ENCODE peak calls at places on chromosome 1, in four cellular contexts. One of them, this sample, is unnamed. For H3K9me3, the result is how much of the 10 kb centered on the place peaks cover.

GRCh38 chr1:171817511-171818265 is 23.6 kb upstream of the DNM3 start:
- DNase-seq in CD4-positive, CD25-positive, alpha-beta regulatory T cell: no peak
- DNase-seq in cardiac muscle cell: peak
- DNase-seq in A549: peak
- DNase-seq in this sample: no peak

GRCh38 chr1:116855220-116855619 is 54.5 kb upstream of the PTGFRN start:
- DNase-seq in CD4-positive, CD25-positive, alpha-beta regulatory T cell: no peak
- DNase-seq in cardiac muscle cell: peak
- DNase-seq in A549: no peak
- DNase-seq in this sample: no peak

GRCh38 chr1:231040019-231040799 is at the start of gene FAM89A:
- DNase-seq in CD4-positive, CD25-positive, alpha-beta regulatory T cell: peak
- DNase-seq in cardiac muscle cell: peak
- DNase-seq in A549: peak
- DNase-seq in this sample: peak

GRCh38 chr1:156910309-156910782 is 10.1 kb upstream of the LRRC71 start:
- DNase-seq in CD4-positive, CD25-positive, alpha-beta regulatory T cell: peak
- DNase-seq in cardiac muscle cell: no peak
- DNase-seq in A549: peak
- DNase-seq in this sample: peak

GRCh38 chr1:170732262-170732595 is 68.3 kb downstream of the PRRX1 start:
- DNase-seq in CD4-positive, CD25-positive, alpha-beta regulatory T cell: no peak
- DNase-seq in cardiac muscle cell: no peak
- DNase-seq in A549: no peak
- DNase-seq in this sample: no peak

GRCh38 chr1:220690140-220691038 is at the start of gene C1orf115:
- DNase-seq in CD4-positive, CD25-positive, alpha-beta regulatory T cell: peak
- DNase-seq in cardiac muscle cell: peak
- DNase-seq in A549: peak
- DNase-seq in this sample: peak

GRCh38 chr1:12454406-12455391 is 163.3 kb downstream of the DHRS3 start:
- DNase-seq in CD4-positive, CD25-positive, alpha-beta regulatory T cell: no peak
- DNase-seq in cardiac muscle cell: peak
- DNase-seq in A549: peak
- DNase-seq in this sample: no peak

GRCh38 chr1:79792212-79792575 is 785.7 kb upstream of the ADGRL4 start:
- DNase-seq in CD4-positive, CD25-positive, alpha-beta regulatory T cell: no peak
- DNase-seq in cardiac muscle cell: peak
- DNase-seq in A549: no peak
- DNase-seq in this sample: no peak

GRCh38 chr1:902802-903201 is 20.9 kb upstream of the SAMD11 start:
- DNase-seq in CD4-positive, CD25-positive, alpha-beta regulatory T cell: no peak
- DNase-seq in cardiac muscle cell: no peak
- DNase-seq in A549: no peak
- DNase-seq in this sample: no peak

GRCh38 chr1:223870617-223871574 is 25.1 kb upstream of the TP53BP2 start:
- DNase-seq in CD4-positive, CD25-positive, alpha-beta regulatory T cell: no peak
- DNase-seq in cardiac muscle cell: peak
- DNase-seq in A549: no peak
- DNase-seq in this sample: no peak

DNA sequence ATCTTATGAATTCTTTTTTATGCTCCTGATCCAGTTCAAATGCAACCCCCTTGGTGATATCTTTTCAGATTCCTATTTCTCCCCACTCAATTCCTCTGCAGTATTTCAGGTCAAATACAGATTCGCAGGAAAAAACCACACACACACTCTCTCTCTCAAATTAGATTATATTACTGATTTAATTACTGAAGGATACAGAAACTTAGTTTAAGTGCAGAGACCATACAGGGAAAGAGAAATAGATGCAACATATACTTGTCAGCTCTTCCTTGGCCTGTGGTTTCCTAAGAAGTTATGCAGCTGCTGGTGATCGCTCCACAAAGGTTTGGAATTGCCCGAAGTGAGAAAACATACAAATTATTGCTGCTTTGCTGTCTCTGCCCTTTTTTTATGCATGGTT is 400.9 kb downstream of the AGBL4 start:
- DNase-seq in CD4-positive, CD25-positive, alpha-beta regulatory T cell: no peak
- DNase-seq in cardiac muscle cell: no peak
- DNase-seq in A549: no peak
- DNase-seq in this sample: no peak
- H3K9me3 ChIP-seq in CD4-positive, CD25-positive, alpha-beta regulatory T cell: under half
- H3K9me3 ChIP-seq in cardiac muscle cell: under half
- H3K9me3 ChIP-seq in A549: under half
- H3K9me3 ChIP-seq in this sample: under half

GRCh38 chr1:3945222-3945621 is 45.1 kb upstream of the C1orf174 start:
- DNase-seq in CD4-positive, CD25-positive, alpha-beta regulatory T cell: no peak
- DNase-seq in cardiac muscle cell: no peak
- DNase-seq in A549: no peak
- DNase-seq in this sample: no peak
- H3K9me3 ChIP-seq in CD4-positive, CD25-positive, alpha-beta regulatory T cell: under half
- H3K9me3 ChIP-seq in cardiac muscle cell: under half
- H3K9me3 ChIP-seq in A549: under half
- H3K9me3 ChIP-seq in this sample: under half

GRCh38 chr1:226625326-226625725 is 76.8 kb downstream of the STUM start:
- DNase-seq in CD4-positive, CD25-positive, alpha-beta regulatory T cell: no peak
- DNase-seq in cardiac muscle cell: no peak
- DNase-seq in A549: no peak
- DNase-seq in this sample: no peak
- H3K9me3 ChIP-seq in CD4-positive, CD25-positive, alpha-beta regulatory T cell: under half
- H3K9me3 ChIP-seq in cardiac muscle cell: under half
- H3K9me3 ChIP-seq in A549: under half
- H3K9me3 ChIP-seq in this sample: under half

DNA sequence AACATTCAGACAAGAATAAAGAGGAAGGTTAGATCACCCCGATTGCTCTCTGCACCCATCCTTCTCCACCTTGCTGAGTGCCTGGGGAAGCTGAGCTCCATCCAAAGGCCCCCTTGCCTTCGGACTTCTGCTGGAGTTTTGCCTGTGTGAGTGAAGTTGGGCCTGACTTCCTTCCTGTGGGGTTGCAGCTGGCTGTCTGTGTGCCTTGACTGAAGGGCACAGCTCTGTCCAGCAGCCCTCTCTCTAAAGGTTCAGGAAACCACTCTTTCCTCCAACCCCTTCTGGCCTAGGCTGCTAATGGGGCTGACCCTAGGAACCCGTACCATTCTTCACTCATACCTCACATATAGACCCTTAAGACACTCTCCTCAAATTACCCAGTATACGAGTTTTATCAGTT is 173.4 kb upstream of the HMCN1 start:
- DNase-seq in CD4-positive, CD25-positive, alpha-beta regulatory T cell: no peak
- DNase-seq in cardiac muscle cell: no peak
- DNase-seq in A549: no peak
- DNase-seq in this sample: no peak
- H3K9me3 ChIP-seq in CD4-positive, CD25-positive, alpha-beta regulatory T cell: under half
- H3K9me3 ChIP-seq in cardiac muscle cell: under half
- H3K9me3 ChIP-seq in A549: under half
- H3K9me3 ChIP-seq in this sample: under half

GRCh38 chr1:56933161-56933560 is 32.7 kb downstream of the C8B start:
- DNase-seq in CD4-positive, CD25-positive, alpha-beta regulatory T cell: no peak
- DNase-seq in cardiac muscle cell: no peak
- DNase-seq in A549: no peak
- DNase-seq in this sample: no peak

GRCh38 chr1:56931686-56932085 is 34.1 kb downstream of the C8B start:
- DNase-seq in CD4-positive, CD25-positive, alpha-beta regulatory T cell: no peak
- DNase-seq in cardiac muscle cell: no peak
- DNase-seq in A549: no peak
- DNase-seq in this sample: no peak

GRCh38 chr1:56938636-56939035 is 27.2 kb downstream of the C8B start:
- DNase-seq in CD4-positive, CD25-positive, alpha-beta regulatory T cell: no peak
- DNase-seq in cardiac muscle cell: no peak
- DNase-seq in A549: no peak
- DNase-seq in this sample: no peak

GRCh38 chr1:56933606-56934005 is 32.2 kb downstream of the C8B start:
- DNase-seq in CD4-positive, CD25-positive, alpha-beta regulatory T cell: no peak
- DNase-seq in cardiac muscle cell: no peak
- DNase-seq in A549: no peak
- DNase-seq in this sample: no peak

GRCh38 chr1:56934400-56935080 is 31.3 kb downstream of the C8B start:
- DNase-seq in CD4-positive, CD25-positive, alpha-beta regulatory T cell: no peak
- DNase-seq in cardiac muscle cell: peak
- DNase-seq in A549: no peak
- DNase-seq in this sample: no peak
- H3K9me3 ChIP-seq in CD4-positive, CD25-positive, alpha-beta regulatory T cell: under half
- H3K9me3 ChIP-seq in cardiac muscle cell: under half
- H3K9me3 ChIP-seq in A549: under half
- H3K9me3 ChIP-seq in this sample: under half

DNA sequence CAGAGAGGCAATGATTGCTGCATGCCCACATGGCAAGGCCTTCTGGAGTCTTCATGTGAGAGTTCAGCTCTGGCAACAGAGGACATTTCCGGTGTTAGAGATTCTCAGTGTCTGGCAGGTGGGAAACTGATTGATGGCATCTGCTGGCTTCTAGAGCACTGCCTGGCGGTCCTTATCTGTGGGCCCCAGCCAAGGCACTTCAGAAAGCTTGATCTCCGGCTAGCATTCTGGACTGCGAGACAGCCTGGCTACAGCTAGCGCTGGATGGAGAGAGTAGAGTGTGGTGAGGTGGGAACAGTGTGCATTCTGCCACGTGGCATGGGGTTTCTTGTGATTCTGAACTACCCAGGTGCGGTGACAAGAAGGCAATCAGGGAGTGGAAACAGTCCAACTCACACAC is 9.4 kb downstream of the ZNF678 start:
- DNase-seq in CD4-positive, CD25-positive, alpha-beta regulatory T cell: no peak
- DNase-seq in cardiac muscle cell: no peak
- DNase-seq in A549: no peak
- DNase-seq in this sample: no peak
- H3K9me3 ChIP-seq in CD4-positive, CD25-positive, alpha-beta regulatory T cell: under half
- H3K9me3 ChIP-seq in cardiac muscle cell: under half
- H3K9me3 ChIP-seq in A549: under half
- H3K9me3 ChIP-seq in this sample: under half

DNA sequence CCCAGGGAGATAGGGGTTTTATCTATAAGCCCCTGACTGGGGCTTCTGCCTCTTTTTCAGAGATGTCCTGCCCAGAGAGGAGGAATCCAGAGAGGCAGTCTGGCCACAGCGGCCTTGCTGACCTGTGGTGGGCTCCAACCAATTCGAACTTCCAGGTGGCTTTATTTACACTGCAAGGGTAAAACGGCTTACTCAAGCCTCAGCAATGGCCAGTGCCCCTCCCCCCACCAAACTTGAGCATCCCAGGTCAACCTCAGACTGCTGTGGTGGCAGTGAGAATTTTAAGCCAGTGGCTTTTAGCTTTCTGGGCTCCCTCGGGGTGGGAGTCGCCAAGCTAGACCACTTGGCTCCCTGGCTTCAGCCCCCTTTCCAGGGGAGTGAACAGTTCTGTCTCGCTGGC is 384.0 kb upstream of the BEND5 start:
- DNase-seq in CD4-positive, CD25-positive, alpha-beta regulatory T cell: no peak
- DNase-seq in cardiac muscle cell: no peak
- DNase-seq in A549: no peak
- DNase-seq in this sample: no peak
- H3K9me3 ChIP-seq in CD4-positive, CD25-positive, alpha-beta regulatory T cell: under half
- H3K9me3 ChIP-seq in cardiac muscle cell: under half
- H3K9me3 ChIP-seq in A549: under half
- H3K9me3 ChIP-seq in this sample: under half

GRCh38 chr1:4068076-4068475 is 168.0 kb upstream of the C1orf174 start:
- DNase-seq in CD4-positive, CD25-positive, alpha-beta regulatory T cell: no peak
- DNase-seq in cardiac muscle cell: no peak
- DNase-seq in A549: no peak
- DNase-seq in this sample: no peak
- H3K9me3 ChIP-seq in CD4-positive, CD25-positive, alpha-beta regulatory T cell: under half
- H3K9me3 ChIP-seq in cardiac muscle cell: under half
- H3K9me3 ChIP-seq in A549: under half
- H3K9me3 ChIP-seq in this sample: under half